ENCODE peak calls at places on chromosomes 3 and 15, in six cellular contexts. E, Y, U, M, S and D are unnamed samples.

GRCh38 chr3:113968986-113969385 is 21.2 kb downstream of the ZDHHC23 start:
- DNase-seq in E (no peak), Y (no peak), U (no peak), M (peak), S (no peak), D (no peak)

GRCh38 chr3:45690331-45691035 is 1.3 kb downstream of the SACM1L start:
- DNase-seq in E (no peak), Y (no peak), U (no peak), M (no peak), S (no peak), D (no peak)

GRCh38 chr3:149245738-149246451 is 24.3 kb upstream of the CP start:
- DNase-seq in E (peak), Y (no peak), U (no peak), M (peak), S (no peak), D (no peak)

GRCh38 chr3:24249523-24249922 is 245.1 kb downstream of the THRB start:
- DNase-seq in E (no peak), Y (no peak), U (no peak), M (no peak), S (no peak), D (no peak)

GRCh38 chr3:25153561-25153960 is 274.5 kb upstream of the RARB start:
- DNase-seq in E (no peak), Y (no peak), U (no peak), M (no peak), S (no peak), D (no peak)

GRCh38 chr3:158768361-158768787 is 33.5 kb upstream of the MFSD1 start:
- DNase-seq in E (peak), Y (peak), U (peak), M (peak), S (peak), D (no peak)

GRCh38 chr3:45870099-45870498 is 16.2 kb upstream of the CCR9 start:
- DNase-seq in E (no peak), Y (no peak), U (no peak), M (no peak), S (no peak), D (no peak)

GRCh38 chr3:12579919-12580318 is 23.0 kb downstream of the MKRN2 start:
- DNase-seq in E (peak), Y (no peak), U (no peak), M (peak), S (no peak), D (no peak)

GRCh38 chr3:39548282-39548681 is 80.8 kb downstream of the MOBP start:
- DNase-seq in E (no peak), Y (no peak), U (no peak), M (no peak), S (no peak), D (no peak)

GRCh38 chr3:156685198-156685597 is 10.8 kb downstream of the TIPARP start:
- DNase-seq in E (peak), Y (no peak), U (no peak), M (no peak), S (no peak), D (no peak)

GRCh38 chr3:3499012-3499411 is 300.2 kb upstream of the LRRN1 start:
- DNase-seq in E (no peak), Y (no peak), U (no peak), M (no peak), S (no peak), D (no peak)

GRCh38 chr15:67917037-67917436 is 77.2 kb upstream of the RNU6-1 start:
- DNase-seq in E (no peak), Y (peak), U (no peak), M (peak), S (no peak), D (no peak)

GRCh38 chr3:33911525-33912322 is 113.3 kb downstream of the PDCD6IP start:
- DNase-seq in E (peak), Y (no peak), U (no peak), M (no peak), S (no peak), D (no peak)

GRCh38 chr15:84727429-84727828 is 11.5 kb upstream of the SEC11A start:
- DNase-seq in E (peak), Y (no peak), U (no peak), M (no peak), S (no peak), D (no peak)

GRCh38 chr3:106688463-106688862 is 688.8 kb upstream of the CCDC54 start:
- DNase-seq in E (peak), Y (no peak), U (no peak), M (peak), S (no peak), D (no peak)

GRCh38 chr3:42498791-42499477 is 3.5 kb upstream of the VIPR1 start:
- DNase-seq in E (no peak), Y (no peak), U (peak), M (no peak), S (no peak), D (no peak)

GRCh38 chr3:194265505-194265892 is 85.6 kb downstream of the CPN2 start:
- DNase-seq in E (peak), Y (peak), U (peak), M (peak), S (no peak), D (no peak)

GRCh38 chr3:111734652-111735051 is 124.4 kb upstream of the PHLDB2 start:
- DNase-seq in E (no peak), Y (no peak), U (no peak), M (no peak), S (no peak), D (no peak)

GRCh38 chr3:11651900-11652299 is 8.2 kb upstream of the VGLL4 start:
- DNase-seq in E (peak), Y (no peak), U (no peak), M (no peak), S (peak), D (no peak)

GRCh38 chr3:72888546-72889309 is 882 bp downstream of the GXYLT2 start:
- DNase-seq in E (peak), Y (no peak), U (no peak), M (peak), S (no peak), D (no peak)

GRCh38 chr3:98812851-98813374 is 49.8 kb downstream of the ST3GAL6 start:
- DNase-seq in E (peak), Y (no peak), U (peak), M (no peak), S (no peak), D (no peak)

GRCh38 chr3:197224034-197224444 is 74.4 kb downstream of the DLG1 start:
- DNase-seq in E (peak), Y (no peak), U (no peak), M (no peak), S (peak), D (peak)

GRCh38 chr3:167883452-167883851 is 147.9 kb downstream of the SERPINI1 start:
- DNase-seq in E (no peak), Y (no peak), U (no peak), M (no peak), S (no peak), D (no peak)

GRCh38 chr3:57228734-57229505 is 1.4 kb downstream of the APPL1 start:
- DNase-seq in E (peak), Y (no peak), U (no peak), M (peak), S (no peak), D (no peak)

GRCh38 chr3:148366743-148367410 is 330.8 kb upstream of the AGTR1 start:
- DNase-seq in E (peak), Y (no peak), U (no peak), M (no peak), S (no peak), D (no peak)

GRCh38 chr15:64009798-64010241 is 36.5 kb downstream of the DAPK2 start:
- DNase-seq in E (peak), Y (no peak), U (no peak), M (no peak), S (no peak), D (no peak)

GRCh38 chr15:88391006-88391405 is 76.2 kb downstream of the MRPL46 start:
- DNase-seq in E (no peak), Y (no peak), U (no peak), M (no peak), S (no peak), D (no peak)

GRCh38 chr3:127688416-127689265 is 15.9 kb downstream of the ABTB1 start:
- DNase-seq in E (peak), Y (peak), U (no peak), M (no peak), S (no peak), D (no peak)

GRCh38 chr3:64717872-64718613 is 30.2 kb upstream of the ADAMTS9 start:
- DNase-seq in E (no peak), Y (no peak), U (no peak), M (no peak), S (peak), D (no peak)

GRCh38 chr3:196609815-196610515 is 29.5 kb upstream of the NRROS start:
- DNase-seq in E (no peak), Y (no peak), U (no peak), M (no peak), S (no peak), D (no peak)

GRCh38 chr15:98599911-98600685 is 48.2 kb upstream of the IGF1R start:
- DNase-seq in E (peak), Y (no peak), U (no peak), M (peak), S (no peak), D (peak)

GRCh38 chr3:14819671-14820070 is 909 bp downstream of the FGD5 start:
- DNase-seq in E (no peak), Y (no peak), U (no peak), M (no peak), S (no peak), D (no peak)

GRCh38 chr15:57518779-57519410 is 72.8 kb upstream of the MYZAP start:
- DNase-seq in E (no peak), Y (no peak), U (no peak), M (no peak), S (no peak), D (no peak)

GRCh38 chr15:53197426-53197839 is 407.3 kb upstream of the ONECUT1 start:
- DNase-seq in E (peak), Y (peak), U (peak), M (peak), S (peak), D (peak)

GRCh38 chr15:56788359-56788758 is 55.0 kb upstream of the ZNF280D start:
- DNase-seq in E (no peak), Y (no peak), U (no peak), M (no peak), S (no peak), D (no peak)

GRCh38 chr3:181770296-181770695 is 58.6 kb downstream of the SOX2 start:
- DNase-seq in E (no peak), Y (no peak), U (no peak), M (no peak), S (no peak), D (no peak)

GRCh38 chr15:76116138-76116885 is 56.5 kb downstream of the TMEM266 start:
- DNase-seq in E (no peak), Y (no peak), U (no peak), M (no peak), S (no peak), D (no peak)

GRCh38 chr3:27629381-27629780 is 92.7 kb downstream of the EOMES start:
- DNase-seq in E (no peak), Y (no peak), U (no peak), M (no peak), S (no peak), D (no peak)

GRCh38 chr15:48397841-48398240 is 66.6 kb downstream of the DUT start:
- DNase-seq in E (no peak), Y (peak), U (peak), M (peak), S (no peak), D (no peak)

GRCh38 chr3:129305592-129306091 is 27.0 kb downstream of the HMCES start:
- DNase-seq in E (peak), Y (peak), U (peak), M (peak), S (peak), D (no peak)
- TF ChIP-seq POLR2A in E (no peak), Y (peak), U (peak), M (peak), S (no peak), D (no peak)

GRCh38 chr15:35101335-35101734 is 16.2 kb upstream of the NANOGP8 start:
- DNase-seq in E (no peak), Y (no peak), U (no peak), M (no peak), S (no peak), D (no peak)
- TF ChIP-seq POLR2A in E (no peak), Y (no peak), U (no peak), M (no peak), S (no peak), D (no peak)

DNA sequence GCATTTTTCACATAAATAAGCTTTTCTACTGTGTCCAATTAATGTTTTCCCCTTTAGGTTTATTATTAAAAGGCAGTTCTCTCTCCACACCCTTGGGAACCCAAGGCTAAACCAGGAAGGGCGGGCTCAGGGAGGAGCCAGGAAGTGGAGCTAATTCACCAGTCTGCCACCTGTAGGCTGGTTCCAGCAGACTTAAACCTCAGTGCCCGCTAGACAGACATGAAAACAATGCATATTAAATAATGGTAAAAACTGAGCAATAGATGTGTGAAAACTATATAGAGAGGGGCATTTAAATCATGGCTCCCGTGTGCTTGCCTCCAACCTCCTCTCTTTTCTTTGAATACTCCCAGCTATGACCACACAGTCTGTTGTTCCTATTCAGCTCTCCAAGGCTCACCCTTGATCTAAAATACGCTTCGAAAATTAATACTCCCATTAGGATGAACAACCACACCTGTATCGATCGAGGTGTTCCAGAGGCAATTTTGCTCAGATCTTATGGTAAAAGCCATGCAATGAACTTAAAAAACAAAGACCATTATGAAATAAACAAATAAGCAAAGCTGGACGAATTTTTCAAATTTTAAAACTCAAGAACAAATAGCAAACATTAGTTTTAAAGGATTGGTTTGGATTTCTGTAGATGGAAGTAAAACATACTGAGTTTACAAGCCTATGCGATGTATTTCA is 253.3 kb downstream of the TJP1 start:
- DNase-seq in E (no peak), Y (no peak), U (no peak), M (no peak), S (no peak), D (no peak)
- TF ChIP-seq POLR2A in E (no peak), Y (no peak), U (no peak), M (no peak), S (no peak), D (no peak)

GRCh38 chr15:44712108-44713005 is 1.0 kb downstream of the B2M start:
- DNase-seq in E (peak), Y (peak), U (peak), M (peak), S (peak), D (no peak)
- TF ChIP-seq POLR2A in E (no peak), Y (no peak), U (no peak), M (peak), S (peak), D (no peak)

DNA sequence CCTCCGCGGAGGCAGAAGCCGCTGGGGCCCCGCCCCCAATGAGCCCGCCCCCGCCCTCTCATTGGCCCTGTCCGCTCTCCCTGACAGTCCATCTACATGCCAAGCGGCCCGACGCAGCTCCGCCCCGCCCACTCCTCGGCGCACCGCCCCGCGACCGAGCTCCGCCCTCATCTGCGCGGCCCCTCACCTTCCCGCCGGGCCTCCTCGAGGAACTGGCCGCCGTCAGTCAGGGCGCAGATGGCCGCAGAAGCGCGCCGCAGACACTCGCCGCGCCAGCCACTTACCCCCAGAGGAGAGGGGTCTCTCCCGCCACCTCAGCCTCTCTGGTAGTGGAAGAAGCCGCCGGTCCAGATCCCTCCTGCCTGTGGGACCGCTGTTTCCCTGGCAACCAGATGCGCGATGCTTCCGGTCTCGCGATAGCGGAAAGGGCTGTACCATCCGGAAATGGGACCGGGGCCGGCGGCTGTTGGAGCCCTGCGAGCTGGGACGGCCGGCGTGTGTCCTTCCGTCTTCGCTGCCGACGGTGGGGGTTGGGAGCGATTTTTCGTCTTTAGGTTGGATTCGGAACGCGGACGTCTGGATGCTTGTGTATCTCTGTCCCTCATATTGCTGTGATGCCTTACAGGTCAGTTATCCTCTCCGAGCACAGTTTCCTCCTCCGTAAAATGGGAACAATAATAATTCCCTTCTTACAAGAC is at the start of gene FSIP1:
- DNase-seq in E (peak), Y (peak), U (peak), M (peak), S (peak), D (peak)
- TF ChIP-seq POLR2A in E (no peak), Y (no peak), U (peak), M (peak), S (peak), D (peak)

GRCh38 chr15:61188168-61188567 is 40.9 kb downstream of the RORA start:
- DNase-seq in E (no peak), Y (no peak), U (no peak), M (no peak), S (no peak), D (no peak)

GRCh38 chr15:61186905-61187865 is 41.9 kb downstream of the RORA start:
- DNase-seq in E (no peak), Y (no peak), U (no peak), M (peak), S (no peak), D (no peak)

GRCh38 chr15:61184431-61184830 is 44.7 kb downstream of the RORA start:
- DNase-seq in E (no peak), Y (no peak), U (no peak), M (no peak), S (no peak), D (no peak)

GRCh38 chr15:61185759-61186158 is 43.3 kb downstream of the RORA start:
- DNase-seq in E (no peak), Y (no peak), U (no peak), M (no peak), S (no peak), D (no peak)

GRCh38 chr15:61182955-61183354 is 46.1 kb downstream of the RORA start:
- DNase-seq in E (no peak), Y (no peak), U (no peak), M (no peak), S (no peak), D (no peak)
- TF ChIP-seq POLR2A in E (no peak), Y (no peak), U (no peak), M (no peak), S (no peak), D (no peak)

GRCh38 chr3:50340404-50341329 is at the start of gene RASSF1:
- DNase-seq in E (no peak), Y (peak), U (peak), M (peak), S (peak), D (peak)
- TF ChIP-seq POLR2A in E (no peak), Y (peak), U (peak), M (peak), S (peak), D (peak)

GRCh38 chr3:49276475-49277356 is at the start of gene C3orf62:
- DNase-seq in E (peak), Y (peak), U (peak), M (peak), S (no peak), D (peak)
- TF ChIP-seq POLR2A in E (no peak), Y (peak), U (no peak), M (peak), S (no peak), D (peak)